ENCODE peak calls at places on chromosomes 12 and 14, in seven cellular contexts. N is AG04450, R is AG10803, Q is BE2C, H is prostate gland, X is fibroblast of mammary gland, I is left ventricle myocardium inferior. J is an unnamed sample.
A peak's percentile ranks its signal among the peaks of the same experiment; 100 is the strongest.

GRCh38 chr14:65239143-65239672 is 136.9 kb upstream of the MAX start:
- DNase-seq in Q (no peak), I (no peak), N (no peak), R (peak; percentile 95), X (peak; percentile 97), H (no peak), J (no peak)

GRCh38 chr12:99249543-99249942 is 398.0 kb upstream of the GARIN6 start:
- DNase-seq in X (no peak), Q (no peak), R (no peak), N (no peak), I (no peak), H (no peak), J (no peak)

GRCh38 chr12:58387199-58387598 is 445.8 kb downstream of the ATP23 start:
- DNase-seq in Q (no peak), N (no peak), X (peak; percentile 53), I (no peak), R (peak; percentile 67), H (no peak), J (no peak)

GRCh38 chr12:25436206-25436912 is 116.7 kb downstream of the LMNTD1 start:
- DNase-seq in R (peak; percentile 86), H (peak; percentile 22), Q (peak; percentile 41), N (peak; percentile 67), X (peak; percentile 90), I (no peak), J (no peak)

GRCh38 chr14:90291699-90292098 is 35.3 kb downstream of the PSMC1 start:
- DNase-seq in X (no peak), Q (no peak), H (no peak), R (no peak), I (no peak), N (no peak), J (no peak)

GRCh38 chr12:80186727-80187217 is 87.4 kb downstream of the OTOGL start:
- DNase-seq in Q (peak; percentile 44), N (peak; percentile 84), R (peak; percentile 92), I (no peak), H (peak; percentile 65), X (peak; percentile 96), J (peak; percentile 37)

GRCh38 chr14:52124791-52125661 is 56.2 kb upstream of the NID2 start:
- DNase-seq in N (no peak), I (no peak), X (peak; percentile 93), R (peak; percentile 89), Q (no peak), H (no peak), J (no peak)

GRCh38 chr14:76422662-76423061 is 46.7 kb downstream of the ESRRB start:
- DNase-seq in I (no peak), X (no peak), Q (no peak), H (no peak), N (no peak), R (no peak), J (no peak)

GRCh38 chr12:58976146-58976545 is 55.8 kb upstream of the LRIG3 start:
- DNase-seq in X (no peak), I (no peak), Q (no peak), N (no peak), R (no peak), H (no peak), J (no peak)

GRCh38 chr14:34128665-34129064 is 177.8 kb upstream of the EGLN3 start:
- DNase-seq in R (no peak), H (no peak), I (peak; percentile 70), N (no peak), Q (no peak), X (no peak), J (no peak)

GRCh38 chr12:3445127-3445978 is 45.6 kb upstream of the PRMT8 start:
- DNase-seq in I (no peak), N (no peak), H (no peak), Q (no peak), X (no peak), R (no peak), J (peak; percentile 64)

GRCh38 chr14:60094306-60094897 is 2.7 kb downstream of the PCNX4 start:
- DNase-seq in X (peak; percentile 59), R (peak; percentile 78), I (no peak), H (no peak), Q (no peak), N (no peak), J (no peak)

GRCh38 chr14:34857689-34858449 is 17.3 kb downstream of the BAZ1A start:
- DNase-seq in X (no peak), Q (no peak), H (no peak), I (no peak), R (no peak), N (no peak), J (no peak)

GRCh38 chr14:103558071-103558882 is 4.2 kb downstream of the BAG5 start:
- DNase-seq in N (no peak), H (no peak), R (peak; percentile 83), I (peak; percentile 10), Q (peak; percentile 35), X (peak; percentile 86), J (no peak)

GRCh38 chr12:27176765-27177164 is 67.3 kb upstream of the STK38L start:
- DNase-seq in N (no peak), X (peak; percentile 89), I (no peak), H (no peak), R (peak; percentile 65), Q (no peak), J (no peak)

GRCh38 chr12:132925597-132926416 is 30.3 kb downstream of the ZNF605 start:
- DNase-seq in H (no peak), R (no peak), Q (no peak), N (no peak), X (no peak), I (no peak), J (no peak)

GRCh38 chr14:22981090-22982012 is 1.0 kb downstream of the AJUBA start:
- DNase-seq in Q (peak; percentile 18), R (no peak), H (no peak), I (no peak), X (no peak), N (no peak), J (no peak)

GRCh38 chr12:84661732-84662326 is 250.8 kb downstream of the SLC6A15 start:
- DNase-seq in X (peak; percentile 57), N (no peak), Q (no peak), H (no peak), I (no peak), R (peak; percentile 58), J (no peak)

GRCh38 chr12:114774181-114774580 is 90.2 kb upstream of the TBX3 start:
- DNase-seq in Q (no peak), R (no peak), I (no peak), N (no peak), X (peak; percentile 7), H (no peak), J (no peak)

GRCh38 chr12:107801150-107801549 is 26.6 kb downstream of the ASCL4 start:
- DNase-seq in X (peak; percentile 4), H (no peak), R (peak; percentile 16), I (no peak), N (no peak), Q (no peak), J (no peak)

GRCh38 chr12:107903377-107904061 is 129.0 kb downstream of the ASCL4 start:
- DNase-seq in I (peak; percentile 60), H (peak; percentile 43), Q (peak; percentile 86), N (no peak), X (no peak), R (no peak), J (peak; percentile 76)

GRCh38 chr14:72559669-72560068 is 334.2 kb downstream of the DPF3 start:
- DNase-seq in H (no peak), N (no peak), I (no peak), R (no peak), Q (no peak), X (no peak), J (no peak)

GRCh38 chr14:51079489-51079888 is 15.4 kb downstream of the TRIM9 start:
- DNase-seq in Q (peak; percentile 46), N (no peak), R (peak; percentile 9), X (peak; percentile 40), H (no peak), I (no peak), J (no peak)

DNA sequence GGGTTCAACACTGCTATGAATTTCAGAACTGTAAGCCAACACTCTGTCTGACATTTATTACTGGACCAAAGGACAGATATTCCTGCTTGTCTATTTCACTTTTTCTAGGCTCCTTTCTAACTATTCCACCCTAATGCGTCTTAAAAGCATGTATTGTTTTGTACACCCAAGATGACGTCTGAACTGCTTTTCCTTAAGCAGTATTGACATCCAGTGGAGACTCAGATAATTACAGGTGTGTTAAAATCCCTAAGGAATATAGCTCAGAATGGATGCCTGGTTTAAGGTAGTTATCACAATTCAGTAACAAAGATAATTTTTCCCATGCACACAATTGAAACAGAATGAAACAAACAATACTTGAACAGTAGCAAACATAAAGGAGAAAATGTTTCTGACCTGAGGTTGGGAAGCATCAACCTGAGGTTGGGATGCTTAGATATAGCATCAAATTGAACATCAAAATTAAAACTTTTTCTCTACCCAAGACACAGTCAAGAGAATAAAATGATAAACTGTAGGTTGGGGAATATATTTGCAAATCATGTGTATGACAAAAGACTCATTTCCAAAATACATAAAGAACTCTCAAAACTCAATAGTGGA is 93.7 kb upstream of the PTPRR start:
- DNase-seq in I (no peak), H (no peak), X (peak; percentile 82), N (no peak), Q (no peak), R (peak; percentile 57), J (no peak)
- TF ChIP-seq CTCF in I (peak; percentile 48), H (peak; percentile 53), X (peak; percentile 66), N (peak; percentile 29), Q (peak; percentile 70), R (peak; percentile 58), J (no peak)

DNA sequence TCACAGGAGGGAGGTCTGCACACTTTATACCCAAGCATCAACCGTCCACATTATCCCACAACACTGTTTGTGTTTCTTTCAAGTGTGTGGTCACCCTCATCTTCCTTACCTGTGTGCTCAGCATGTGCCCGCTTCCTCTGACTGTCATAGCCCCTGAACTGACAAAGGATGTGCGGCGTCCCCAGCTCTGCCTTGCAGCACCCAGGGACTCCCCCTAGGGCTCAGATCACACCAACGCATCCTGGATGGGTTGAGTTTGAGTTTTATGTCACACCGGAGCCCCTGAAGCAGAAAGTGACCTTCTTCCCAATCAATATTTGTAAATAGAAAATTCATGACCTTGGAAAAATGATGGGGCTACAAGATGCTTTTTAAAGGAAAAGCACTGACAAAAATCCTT is 770.7 kb upstream of the TMEM132C start:
- DNase-seq in R (no peak), Q (no peak), X (no peak), I (no peak), H (no peak), N (no peak), J (no peak)
- TF ChIP-seq CTCF in R (no peak), Q (no peak), X (no peak), I (no peak), H (no peak), N (peak; percentile 8), J (no peak)

DNA sequence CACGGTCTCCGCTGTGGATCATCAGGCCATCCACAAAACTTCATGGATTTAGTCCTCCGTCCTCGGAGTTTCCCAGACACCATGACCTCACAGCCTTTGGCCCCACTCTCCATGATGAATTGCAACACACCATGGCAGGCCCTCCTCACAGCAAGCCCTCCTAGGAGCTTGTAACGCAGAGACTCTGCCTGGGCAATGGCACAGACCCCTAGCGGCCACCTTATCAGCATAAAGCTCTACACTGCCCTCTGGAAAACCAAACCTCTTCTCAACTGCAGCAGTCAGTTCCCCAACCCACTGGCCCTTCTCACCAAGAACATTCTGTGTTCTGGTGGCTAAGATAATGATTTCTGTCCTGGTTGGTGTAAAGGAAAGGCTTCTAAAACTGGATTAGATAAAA is 238.4 kb upstream of the USP15 start:
- DNase-seq in N (no peak), R (no peak), H (no peak), I (no peak), Q (no peak), X (no peak), J (no peak)
- TF ChIP-seq CTCF in N (no peak), R (no peak), H (no peak), I (no peak), Q (no peak), X (no peak), J (no peak)

GRCh38 chr14:30045720-30046119 is 118.1 kb upstream of the PRKD1 start:
- DNase-seq in I (no peak), X (no peak), H (no peak), Q (no peak), R (no peak), N (no peak), J (no peak)
- TF ChIP-seq CTCF in I (no peak), X (no peak), H (no peak), Q (no peak), R (no peak), N (no peak), J (no peak)

J was measured in stomach.